ENCODE peak calls at places on chromosomes 13 and 19, in ten cellular contexts. P is fibroblast of lung, V is H9, F is hepatocyte, A is endothelial cell of umbilical vein, R is GM23338, S is Karpas-422, Z is IMR-90, T is mesenchymal stem cell, Y is GM23248. C is an unnamed sample.

GRCh38 chr19:49415102-49415809 is 8.0 kb downstream of the PTH2 start:
- DNase-seq in Z (no peak), T (no peak), S (peak), P (no peak), F (no peak), Y (peak), R (no peak), A (no peak), V (no peak), C (peak)

GRCh38 chr13:110319774-110320509 is 12.9 kb downstream of the COL4A2 start:
- DNase-seq in P (peak), A (peak), S (no peak), Z (peak), F (no peak), V (peak), R (no peak), Y (peak), T (peak), C (peak)

GRCh38 chr19:10227215-10227971 is 3.7 kb downstream of the S1PR2 start:
- DNase-seq in A (no peak), S (peak), T (no peak), V (peak), Z (no peak), F (no peak), P (no peak), R (peak), Y (peak), C (no peak)

GRCh38 chr13:46641274-46642081 is 88.5 kb downstream of the LRCH1 start:
- DNase-seq in P (peak), R (no peak), F (no peak), S (no peak), A (peak), Y (peak), T (peak), V (no peak), Z (no peak), C (peak)

GRCh38 chr13:76677047-76677446 is 209.2 kb downstream of the KCTD12 start:
- DNase-seq in F (no peak), S (no peak), Y (peak), P (peak), V (no peak), Z (peak), A (peak), R (no peak), T (no peak), C (no peak)

GRCh38 chr13:99847318-99847750 is 124.2 kb downstream of the ZIC5 start:
- DNase-seq in R (no peak), Y (no peak), Z (no peak), A (no peak), F (no peak), P (no peak), T (no peak), V (no peak), S (no peak), C (no peak)

GRCh38 chr13:111187879-111188643 is 73.0 kb downstream of the ARHGEF7 start:
- DNase-seq in A (peak), T (peak), V (no peak), P (peak), R (no peak), Y (peak), S (peak), F (peak), Z (peak), C (no peak)

GRCh38 chr19:45500918-45501729 is 2.9 kb downstream of the PPM1N start:
- DNase-seq in Y (no peak), T (no peak), Z (no peak), S (no peak), R (peak), P (no peak), A (no peak), F (no peak), V (no peak), C (peak)

GRCh38 chr13:51644649-51645048 is 60.4 kb downstream of the WDFY2 start:
- DNase-seq in S (no peak), Z (peak), P (peak), F (no peak), Y (peak), V (no peak), A (peak), R (no peak), T (peak), C (peak)

GRCh38 chr13:106566682-106567420 is 1.1 kb downstream of the ARGLU1 start:
- DNase-seq in Y (peak), P (peak), T (peak), A (peak), S (peak), R (peak), Z (peak), F (peak), V (peak), C (peak)

GRCh38 chr19:50333235-50333736 is 4.1 kb upstream of the KCNC3 start:
- DNase-seq in Y (peak), Z (peak), R (peak), T (peak), A (peak), S (peak), F (peak), V (peak), P (peak), C (peak)

GRCh38 chr19:42148270-42148669 is 16.0 kb upstream of the POU2F2 start:
- DNase-seq in V (no peak), P (no peak), T (no peak), F (no peak), Y (no peak), R (no peak), Z (no peak), A (no peak), S (no peak), C (no peak)

GRCh38 chr19:58582985-58583384 is 9.8 kb upstream of the MZF1 start:
- DNase-seq in S (no peak), T (no peak), R (no peak), P (no peak), Z (no peak), F (no peak), Y (no peak), A (no peak), V (peak), C (no peak)

GRCh38 chr19:1884291-1884718 is 991 bp downstream of the ABHD17A start:
- DNase-seq in Y (peak), V (no peak), T (no peak), P (no peak), R (no peak), S (peak), A (no peak), Z (no peak), F (no peak), C (peak)

GRCh38 chr13:73082471-73082870 is 23.7 kb downstream of the KLF5 start:
- DNase-seq in T (no peak), A (no peak), S (no peak), Y (no peak), F (no peak), P (no peak), Z (no peak), R (no peak), V (no peak), C (no peak)

GRCh38 chr13:112072531-112073244 is 5.7 kb downstream of the SOX1 start:
- DNase-seq in S (no peak), Y (no peak), F (no peak), Z (no peak), P (peak), T (no peak), V (peak), R (peak), A (no peak), C (no peak)

DNA sequence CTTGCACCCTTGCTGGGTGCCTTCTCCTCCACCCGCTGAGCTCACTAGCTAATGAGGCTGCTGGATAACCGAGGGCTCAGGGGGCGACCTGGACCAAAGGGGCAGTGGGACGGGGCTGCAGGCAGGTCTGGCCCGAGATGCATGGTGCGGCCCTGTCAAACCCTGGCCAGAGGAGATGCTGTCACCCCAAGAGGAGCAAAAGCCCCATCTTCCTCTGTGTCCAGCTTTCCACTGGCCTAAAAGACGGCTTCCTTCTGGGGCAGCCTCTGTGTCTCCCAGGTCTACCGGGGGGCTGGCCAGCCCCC is 261.8 kb downstream of the TBC1D4 start:
- DNase-seq in Z (no peak), S (no peak), A (no peak), T (no peak), R (no peak), V (no peak), P (no peak), Y (no peak), F (no peak), C (peak)
- H2AFZ ChIP-seq in Z (peak), S (no peak), A (no peak), T (no peak), R (peak), V (no peak), P (no peak), Y (peak), F (no peak), C (no peak)

GRCh38 chr19:4807188-4807587 is 15.7 kb downstream of the FEM1A start:
- DNase-seq in V (no peak), F (no peak), T (no peak), R (no peak), P (no peak), Z (no peak), S (peak), Y (no peak), A (no peak), C (no peak)
- H3K27ac ChIP-seq in V (no peak), F (no peak), T (peak), R (no peak), P (no peak), Z (no peak), S (no peak), Y (no peak), A (no peak), C (no peak)

DNA sequence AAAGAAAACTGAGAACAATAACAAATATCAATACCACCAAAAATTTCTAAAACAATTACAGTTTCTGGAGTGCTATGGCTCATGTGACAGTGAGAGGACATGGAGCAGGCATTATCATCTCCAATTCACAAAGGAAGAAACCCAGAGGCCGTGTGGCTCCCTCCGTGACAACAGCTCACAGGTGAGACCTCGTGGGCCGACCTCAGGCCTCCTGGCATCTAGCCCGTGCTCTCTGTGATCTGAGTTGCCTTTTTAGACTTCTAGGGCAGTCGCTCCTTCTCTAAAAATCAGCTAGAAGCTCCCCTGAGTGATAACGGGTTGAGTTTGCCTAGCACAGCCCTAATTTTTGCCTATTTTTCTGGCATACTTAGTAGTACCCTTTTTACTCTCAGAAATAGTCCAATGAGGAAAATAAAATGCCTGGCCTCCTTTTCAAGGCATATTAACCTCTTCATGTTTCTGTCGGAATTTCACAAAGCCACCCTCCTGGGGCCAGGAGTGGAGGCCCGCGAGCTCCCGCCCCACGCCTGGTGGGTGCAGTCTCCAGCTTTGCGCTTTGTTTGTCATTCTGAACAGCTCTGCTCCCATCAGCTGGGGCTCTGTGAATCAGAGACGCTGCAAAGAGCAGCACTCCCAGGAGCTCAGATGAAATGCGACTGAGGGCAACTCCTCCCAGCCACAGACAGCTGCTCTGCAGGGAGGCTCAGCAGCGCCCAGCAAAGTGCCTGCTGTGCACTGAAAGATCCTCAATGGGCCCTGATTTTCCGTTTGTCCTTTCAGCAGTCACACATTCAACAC is 292.5 kb downstream of the UQCRFS1 start:
- DNase-seq in R (peak), Y (peak), A (no peak), T (no peak), Z (peak), V (peak), P (no peak), F (no peak), S (no peak), C (peak)
- H2AFZ ChIP-seq in R (peak), Y (no peak), A (no peak), T (no peak), Z (peak), V (no peak), P (no peak), F (no peak), S (no peak), C (no peak)

GRCh38 chr19:54420068-54420382 is 4.8 kb downstream of the TTYH1 start:
- DNase-seq in P (no peak), V (no peak), S (no peak), T (no peak), R (no peak), A (no peak), Y (no peak), Z (no peak), F (no peak), C (peak)
- H3K27ac ChIP-seq in P (no peak), V (no peak), S (no peak), T (no peak), R (peak), A (no peak), Y (no peak), Z (no peak), F (peak), C (no peak)

DNA sequence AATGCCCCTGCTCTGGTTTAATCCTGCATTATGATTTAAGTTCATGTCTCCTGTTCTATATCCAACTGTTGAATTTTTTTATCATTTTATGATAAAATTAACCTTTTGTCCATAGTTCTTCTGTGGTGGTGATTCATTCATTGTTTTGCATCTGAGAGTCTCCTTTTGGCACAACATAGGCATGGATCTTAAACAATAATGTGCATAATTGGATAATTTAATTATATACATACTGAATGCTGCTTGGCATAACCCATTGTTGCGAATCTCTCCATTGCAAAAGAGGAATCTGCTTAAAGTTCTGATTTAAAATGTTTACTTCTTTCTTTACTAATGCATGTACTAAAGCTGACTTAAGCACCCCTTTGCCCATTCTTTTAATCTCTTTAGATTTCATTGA is 2788.4 kb downstream of the PCDH9 start:
- DNase-seq in R (no peak), V (no peak), A (peak), Z (no peak), T (no peak), Y (no peak), F (no peak), P (no peak), S (no peak), C (peak)
- H2AFZ ChIP-seq in R (no peak), V (no peak), A (no peak), Z (no peak), T (no peak), Y (no peak), F (no peak), P (no peak), S (peak), C (no peak)